ENCODE peak calls at places on chromosome 13, in five cellular contexts. O is lower leg skin, G is ovary, I is NCI-H2029, Z is GM18507. A is an unnamed sample.

GRCh38 chr13:37716395-37716794 is 117.8 kb upstream of the POSTN start:
- DNase-seq in O (no peak), G (no peak), I (no peak), Z (no peak), A (no peak)

GRCh38 chr13:33509642-33510229 is 224.2 kb upstream of the STARD13 start:
- DNase-seq in O (no peak), G (no peak), I (no peak), Z (no peak), A (peak; percentile 56)

GRCh38 chr13:22926176-22927007 is 254.4 kb upstream of the SGCG start:
- DNase-seq in O (peak; percentile 93), G (peak; percentile 92), I (no peak), Z (no peak), A (no peak)

GRCh38 chr13:40063278-40063698 is 407.8 kb downstream of the COG6 start:
- DNase-seq in O (no peak), G (no peak), I (no peak), Z (no peak), A (peak; percentile 13)

GRCh38 chr13:113616991-113617749 is 32.6 kb downstream of the TFDP1 start:
- DNase-seq in O (no peak), G (no peak), I (peak; percentile 70), Z (no peak), A (no peak)

GRCh38 chr13:82076421-82076820 is 1735.5 kb upstream of the SPRY2 start:
- DNase-seq in O (no peak), G (no peak), I (no peak), Z (no peak), A (no peak)

GRCh38 chr13:78598382-78598781 is 5.0 kb downstream of the POU4F1 start:
- DNase-seq in O (no peak), G (no peak), I (no peak), Z (no peak), A (no peak)

GRCh38 chr13:57631607-57632275 is at the start of gene PCDH17:
- DNase-seq in O (no peak), G (no peak), I (no peak), Z (no peak), A (no peak)

GRCh38 chr13:32233062-32233461 is 82.1 kb downstream of the ZAR1L start:
- DNase-seq in O (no peak), G (no peak), I (no peak), Z (no peak), A (no peak)